ENCODE peak calls at places on chromosomes 6 and 20, in seven cellular contexts. V, W, H, O, P, Z and R are unnamed samples.

GRCh38 chr6:27795697-27796494 is 116.3 kb downstream of the OR2B2 start:
- DNase-seq in W (no peak), Z (peak; percentile 96), O (peak; percentile 90), V (peak; percentile 99), H (peak; percentile 9), P (peak; percentile 77), R (no peak)

GRCh38 chr6:159654483-159655098 is 38.5 kb downstream of the SOD2 start:
- DNase-seq in Z (peak; percentile 87), P (peak; percentile 65), V (peak; percentile 76), O (peak; percentile 41), W (no peak), H (no peak), R (no peak)

GRCh38 chr20:59568509-59569024 is 35.8 kb upstream of the PHACTR3 start:
- DNase-seq in Z (no peak), V (no peak), P (no peak), W (no peak), O (no peak), H (no peak), R (no peak)

GRCh38 chr6:52662031-52662430 is 8.9 kb upstream of the TMEM14A start:
- DNase-seq in Z (no peak), O (no peak), P (no peak), W (no peak), H (no peak), V (no peak), R (no peak)

GRCh38 chr20:37095108-37095608 is 639 bp downstream of the RBL1 start:
- DNase-seq in P (no peak), H (peak; percentile 8), Z (no peak), O (no peak), W (no peak), V (no peak), R (no peak)

GRCh38 chr20:309306-309840 is 12.0 kb downstream of the ZCCHC3 start:
- DNase-seq in O (no peak), P (peak; percentile 27), V (no peak), Z (no peak), H (no peak), W (no peak), R (no peak)

GRCh38 chr20:59144831-59145196 is 18.8 kb upstream of the ZNF831 start:
- DNase-seq in W (no peak), H (no peak), O (no peak), P (no peak), Z (no peak), V (no peak), R (no peak)

GRCh38 chr6:113989675-113990074 is 18.7 kb upstream of the HDAC2 start:
- DNase-seq in P (no peak), O (no peak), W (no peak), V (no peak), Z (no peak), H (no peak), R (no peak)

GRCh38 chr6:135286962-135287525 is 105.9 kb downstream of the MYB start:
- DNase-seq in O (no peak), Z (no peak), P (no peak), H (no peak), W (no peak), V (no peak), R (no peak)

GRCh38 chr20:47231382-47232042 is 125.0 kb downstream of the ZMYND8 start:
- DNase-seq in O (no peak), W (peak; percentile 57), H (no peak), Z (no peak), P (no peak), V (no peak), R (no peak)

GRCh38 chr6:85795966-85796365 is 153.3 kb upstream of the SYNCRIP start:
- DNase-seq in O (no peak), Z (no peak), V (no peak), W (no peak), H (no peak), P (no peak), R (no peak)

GRCh38 chr20:43560974-43561373 is 2.1 kb downstream of the SGK2 start:
- DNase-seq in V (no peak), P (peak; percentile 73), H (no peak), W (no peak), Z (no peak), O (no peak), R (no peak)

GRCh38 chr6:149244105-149244504 is 73.4 kb upstream of the TAB2 start:
- DNase-seq in Z (no peak), P (no peak), V (no peak), O (no peak), H (no peak), W (no peak), R (no peak)

GRCh38 chr20:20371681-20372080 is 3.8 kb downstream of the INSM1 start:
- DNase-seq in O (no peak), W (no peak), P (no peak), V (no peak), Z (peak; percentile 85), H (no peak), R (no peak)

GRCh38 chr6:56448056-56448455 is 194.6 kb downstream of the DST start:
- DNase-seq in P (no peak), O (no peak), Z (no peak), W (no peak), V (no peak), H (no peak), R (no peak)

GRCh38 chr6:132140150-132140549 is 189.0 kb upstream of the CCN2 start:
- DNase-seq in H (no peak), P (no peak), O (no peak), W (no peak), Z (no peak), V (no peak), R (no peak)

GRCh38 chr6:39217177-39217864 is 12.0 kb downstream of the KCNK5 start:
- DNase-seq in P (no peak), V (no peak), H (no peak), Z (peak; percentile 26), O (no peak), W (peak; percentile 63), R (no peak)

GRCh38 chr6:152380993-152381898 is 255.9 kb downstream of the SYNE1 start:
- DNase-seq in W (peak; percentile 89), O (peak; percentile 73), Z (no peak), H (no peak), V (peak; percentile 77), P (peak; percentile 88), R (no peak)

GRCh38 chr6:32799168-32799567 is 17.6 kb downstream of the HLA-DOB start:
- DNase-seq in O (no peak), P (no peak), V (no peak), H (no peak), W (no peak), Z (no peak), R (no peak)

GRCh38 chr6:21898107-21898796 is 304.7 kb downstream of the SOX4 start:
- DNase-seq in V (peak; percentile 68), P (no peak), H (no peak), O (no peak), Z (no peak), W (no peak), R (no peak)

GRCh38 chr6:111663232-111663631 is 57.6 kb upstream of the TRAF3IP2 start:
- DNase-seq in P (no peak), H (no peak), V (no peak), Z (peak; percentile 41), O (no peak), W (peak; percentile 53), R (no peak)

GRCh38 chr6:21987501-21987957 is 309.3 kb downstream of the PRL start:
- DNase-seq in O (peak; percentile 58), P (peak; percentile 76), V (peak; percentile 75), H (no peak), W (peak; percentile 84), Z (peak; percentile 66), R (no peak)

DNA sequence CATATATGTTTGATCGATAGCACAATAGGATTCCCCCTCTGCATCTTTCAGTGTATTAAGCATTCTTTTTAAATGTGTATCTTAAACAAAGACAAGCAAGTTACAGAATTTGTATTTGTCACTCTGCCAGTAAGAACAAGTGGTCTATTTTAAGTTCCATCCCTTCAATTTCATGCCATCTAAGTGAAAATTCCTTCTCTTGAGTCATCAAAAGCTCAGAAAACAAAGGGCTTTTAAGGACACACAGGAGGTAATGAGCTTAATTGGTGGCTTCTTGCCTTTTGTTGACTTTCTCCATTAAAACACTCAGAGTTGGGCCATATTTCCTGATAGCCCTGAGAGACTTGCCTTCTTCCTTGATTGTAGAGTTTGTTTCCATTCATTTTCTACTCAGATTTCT is 547.7 kb downstream of the TENT5A start:
- DNase-seq in Z (peak; percentile 2), H (no peak), P (no peak), V (no peak), W (no peak), O (peak; percentile 27), R (no peak)
- H3K27ac ChIP-seq in Z (no peak overlapping the region), H (no peak overlapping the region), P (no peak overlapping the region), V (no peak overlapping the region), W (no peak overlapping the region), O (no peak overlapping the region), R (no peak overlapping the region)

GRCh38 chr6:45651301-45651700 is 273.6 kb upstream of the SUPT3H start:
- DNase-seq in P (no peak), V (no peak), H (no peak), W (no peak), O (no peak), Z (no peak), R (no peak)
- H3K4me1 ChIP-seq in P (no peaks in the 10 kb centered on the region), V (peaks cover 66% of the 10 kb centered on the region), H (no peaks in the 10 kb centered on the region), W (no peaks in the 10 kb centered on the region), O (peaks cover 54% of the 10 kb centered on the region), Z (no peaks in the 10 kb centered on the region), R (no peaks in the 10 kb centered on the region)

DNA sequence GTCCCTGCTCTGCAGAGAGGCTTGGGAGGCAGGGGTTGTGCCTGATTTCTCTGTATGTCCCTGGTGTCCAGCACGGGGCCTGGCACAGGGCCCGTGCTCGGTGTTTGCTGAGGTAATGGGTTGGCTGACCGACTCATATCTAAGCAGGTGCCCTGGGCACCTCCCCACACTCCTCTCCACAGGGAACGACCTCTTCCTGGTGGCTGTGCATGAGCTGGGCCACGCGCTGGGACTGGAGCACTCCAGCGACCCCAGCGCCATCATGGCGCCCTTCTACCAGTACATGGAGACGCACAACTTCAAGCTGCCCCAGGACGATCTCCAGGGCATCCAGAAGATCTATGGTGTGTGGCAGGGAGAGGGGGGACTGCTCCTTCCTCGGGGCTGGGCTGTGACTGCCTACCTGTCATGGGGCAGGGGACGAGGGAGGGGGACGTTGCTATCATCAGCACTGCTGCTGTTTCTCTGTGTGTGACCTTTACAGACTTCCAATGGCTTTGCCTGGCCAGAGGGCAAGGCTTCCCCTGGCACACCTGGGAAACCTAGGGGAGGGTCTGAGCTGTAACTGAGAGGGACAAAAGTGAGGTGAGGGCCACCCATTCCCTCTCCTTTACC is 14.2 kb downstream of the MMP24OS start:
- DNase-seq in W (no peak), P (no peak), Z (no peak), O (no peak), H (no peak), V (peak; percentile 49), R (no peak)
- H3K27ac ChIP-seq in W (peak overlapping the region; percentile 64), P (peak overlapping the region; percentile 87), Z (peak overlapping the region; percentile 99), O (peak overlapping the region; percentile 74), H (no peak overlapping the region), V (peak overlapping the region; percentile 32), R (no peak overlapping the region)

GRCh38 chr6:15400572-15401004 is 154.7 kb downstream of the JARID2 start:
- DNase-seq in Z (peak; percentile 64), H (no peak), P (peak; percentile 53), W (peak; percentile 65), O (no peak), V (peak; percentile 42), R (no peak)
- H3K4me1 ChIP-seq in Z (peaks cover 100% of the 10 kb centered on the region), H (peaks cover 12% of the 10 kb centered on the region), P (peaks cover 54% of the 10 kb centered on the region), W (no peaks in the 10 kb centered on the region), O (peaks cover 15% of the 10 kb centered on the region), V (peaks cover 29% of the 10 kb centered on the region), R (peaks cover 7% of the 10 kb centered on the region)